ENCODE peak calls at places on chromosomes 6 and 20, in five cellular contexts. One of them, this sample, is unnamed.

GRCh38 chr6:129369737-129370136 is 340.2 kb downstream of the ARHGAP18 start:
- DNase-seq in endothelial cell: no peak
- DNase-seq in heart left ventricle: peak
- DNase-seq in brain pericyte: no peak
- DNase-seq in nucleus accumbens: no peak
- DNase-seq in this sample: no peak

GRCh38 chr6:147787407-147787806 is 278.9 kb downstream of the SAMD5 start:
- DNase-seq in heart left ventricle: no peak
- DNase-seq in brain pericyte: no peak
- DNase-seq in endothelial cell: no peak
- DNase-seq in nucleus accumbens: no peak
- DNase-seq in this sample: no peak

GRCh38 chr6:31690231-31691077 is 9.6 kb upstream of the LY6G5C start:
- DNase-seq in endothelial cell: no peak
- DNase-seq in heart left ventricle: no peak
- DNase-seq in nucleus accumbens: no peak
- DNase-seq in brain pericyte: no peak
- DNase-seq in this sample: no peak

GRCh38 chr20:49340161-49340966 is 62.5 kb upstream of the ZNFX1 start:
- DNase-seq in brain pericyte: no peak
- DNase-seq in heart left ventricle: no peak
- DNase-seq in nucleus accumbens: no peak
- DNase-seq in endothelial cell: no peak
- DNase-seq in this sample: no peak

GRCh38 chr20:45998761-45999160 is 9.9 kb upstream of the MMP9 start:
- DNase-seq in heart left ventricle: no peak
- DNase-seq in nucleus accumbens: no peak
- DNase-seq in endothelial cell: no peak
- DNase-seq in brain pericyte: no peak
- DNase-seq in this sample: no peak

GRCh38 chr6:126650931-126651330 is 311.0 kb downstream of the CENPW start:
- DNase-seq in nucleus accumbens: no peak
- DNase-seq in endothelial cell: no peak
- DNase-seq in heart left ventricle: no peak
- DNase-seq in brain pericyte: no peak
- DNase-seq in this sample: no peak

GRCh38 chr6:5379647-5380242 is 118.4 kb downstream of the FARS2 start:
- DNase-seq in brain pericyte: no peak
- DNase-seq in nucleus accumbens: no peak
- DNase-seq in heart left ventricle: no peak
- DNase-seq in endothelial cell: peak
- DNase-seq in this sample: no peak

GRCh38 chr6:26311385-26312095 is 53.5 kb upstream of the BTN3A2 start:
- DNase-seq in endothelial cell: no peak
- DNase-seq in brain pericyte: no peak
- DNase-seq in nucleus accumbens: peak
- DNase-seq in heart left ventricle: no peak
- DNase-seq in this sample: peak

GRCh38 chr20:48298851-48299484 is 513.7 kb upstream of the SULF2 start:
- DNase-seq in heart left ventricle: peak
- DNase-seq in nucleus accumbens: no peak
- DNase-seq in endothelial cell: no peak
- DNase-seq in brain pericyte: peak
- DNase-seq in this sample: peak

GRCh38 chr6:38354905-38355304 is 284.8 kb downstream of the BTBD9 start:
- DNase-seq in heart left ventricle: no peak
- DNase-seq in brain pericyte: no peak
- DNase-seq in endothelial cell: no peak
- DNase-seq in nucleus accumbens: no peak
- DNase-seq in this sample: no peak

GRCh38 chr6:142728367-142728766 is 216.6 kb downstream of the HIVEP2 start:
- DNase-seq in brain pericyte: no peak
- DNase-seq in heart left ventricle: no peak
- DNase-seq in nucleus accumbens: no peak
- DNase-seq in endothelial cell: no peak
- DNase-seq in this sample: no peak

This sample was measured in SW 1271.